ENCODE peak calls at places on chromosome X, in five cellular contexts. J is CD4-positive, alpha-beta T cell; F is stimulated activated CD4-positive, alpha-beta T cell treated with anti-CD3 and anti-CD28 coated beads, Interleukin-4, amount 100 ng/mL, for 48 hours; Z is suprapubic skin; V is cerebellar cortex. Y is an unnamed sample.

GRCh38 chrX:69503835-69504625 is at the start of gene NALF2:
- DNase-seq in J (no peak), F (no peak), Z (no peak), V (peak), Y (no peak)

GRCh38 chrX:124268099-124268498 is 64.4 kb upstream of the TEX13D start:
- DNase-seq in F (no peak), Z (no peak), J (no peak), V (no peak), Y (no peak)

GRCh38 chrX:139106111-139106510 is 394.6 kb upstream of the FGF13 start:
- DNase-seq in F (no peak), Z (no peak), J (no peak), V (no peak), Y (no peak)

GRCh38 chrX:136273986-136274385 is 22.8 kb upstream of the MAP7D3 start:
- DNase-seq in J (no peak), F (no peak), V (no peak), Z (no peak), Y (no peak)

GRCh38 chrX:23901805-23902204 is 5.9 kb downstream of the APOO start:
- DNase-seq in F (no peak), J (peak), Z (no peak), V (peak), Y (no peak)

GRCh38 chrX:47233333-47234113 is 714 bp downstream of the USP11 start:
- DNase-seq in V (peak), J (peak), F (peak), Z (peak), Y (no peak)

GRCh38 chrX:31168596-31168995 is 96.8 kb upstream of the FTHL17 start:
- DNase-seq in Z (no peak), F (no peak), J (no peak), V (no peak), Y (no peak)

GRCh38 chrX:626745-627509 is 3.7 kb upstream of the SHOX start:
- DNase-seq in F (no peak), Z (no peak), V (no peak), J (no peak), Y (peak)

GRCh38 chrX:118595501-118596042 is 100.0 kb downstream of the DOCK11 start:
- DNase-seq in Z (no peak), V (no peak), F (no peak), J (no peak), Y (no peak)

GRCh38 chrX:153944140-153944799 is at the start of gene RENBP:
- DNase-seq in J (no peak), Z (no peak), F (no peak), V (no peak), Y (no peak)

GRCh38 chrX:133994576-133994975 is 9.2 kb upstream of the GPC3 start:
- DNase-seq in J (no peak), Z (no peak), F (no peak), V (no peak), Y (no peak)

GRCh38 chrX:435536-436122 is 48.9 kb upstream of the PPP2R3B start:
- DNase-seq in F (no peak), J (no peak), V (no peak), Z (no peak), Y (no peak)

GRCh38 chrX:130769835-130770234 is 133.2 kb downstream of the ENOX2 start:
- DNase-seq in Z (no peak), J (no peak), F (no peak), V (no peak), Y (no peak)

GRCh38 chrX:110965409-110965808 is 130.6 kb upstream of the PAK3 start:
- DNase-seq in J (no peak), V (no peak), Z (no peak), F (no peak), Y (no peak)

GRCh38 chrX:21131346-21131745 is 242.9 kb upstream of the CNKSR2 start:
- DNase-seq in Z (no peak), V (no peak), F (no peak), J (no peak), Y (no peak)

GRCh38 chrX:108022491-108023089 is 22.3 kb upstream of the VSIG1 start:
- DNase-seq in Z (no peak), F (no peak), V (no peak), J (no peak), Y (no peak)

GRCh38 chrX:150253946-150254615 is 109.0 kb upstream of the MAMLD1 start:
- DNase-seq in V (no peak), Z (no peak), F (no peak), J (no peak), Y (peak)

GRCh38 chrX:5341902-5342301 is 886.8 kb downstream of the NLGN4X start:
- DNase-seq in F (no peak), Z (no peak), J (no peak), V (no peak), Y (no peak)

GRCh38 chrX:19121898-19122640 is at the start of gene ADGRG2:
- DNase-seq in Z (no peak), J (no peak), F (no peak), V (no peak), Y (no peak)

GRCh38 chrX:151396042-151396826 is 772 bp upstream of the VMA21 start:
- DNase-seq in V (no peak), F (peak), Z (no peak), J (peak), Y (no peak)

GRCh38 chrX:48616575-48616974 is 19.3 kb downstream of the WDR13 start:
- DNase-seq in Z (no peak), J (no peak), V (no peak), F (no peak), Y (no peak)

GRCh38 chrX:54452920-54453319 is 12.7 kb downstream of the TSR2 start:
- DNase-seq in V (peak), Z (no peak), F (no peak), J (no peak), Y (no peak)

GRCh38 chrX:10104958-10105658 is 51.7 kb upstream of the CLCN4 start:
- DNase-seq in J (no peak), V (peak), F (no peak), Z (peak), Y (no peak)

GRCh38 chrX:119541188-119541587 is 24.0 kb downstream of the STEEP1 start:
- DNase-seq in F (no peak), Z (no peak), V (no peak), J (no peak), Y (no peak)

GRCh38 chrX:136115124-136115908 is 32.0 kb upstream of the FHL1 start:
- DNase-seq in V (no peak), F (no peak), Z (no peak), J (no peak), Y (no peak)

GRCh38 chrX:13495232-13495631 is 74.2 kb upstream of the EGFL6 start:
- DNase-seq in Z (no peak), F (no peak), J (no peak), V (no peak), Y (no peak)

Y was measured in vagina.